ENCODE peak calls at places on chromosome 9, in four cellular contexts. One of them, this sample, is unnamed.

GRCh38 chr9:116202219-116202912 is 48.8 kb downstream of the PAPPA start:
- DNase-seq in left ventricle myocardium superior: no peak
- DNase-seq in CD8-positive, alpha-beta T cell: no peak
- DNase-seq in adipocyte: no peak
- DNase-seq in this sample: no peak

GRCh38 chr9:98146101-98146991 is 27.3 kb upstream of the TRIM14 start:
- DNase-seq in left ventricle myocardium superior: peak; percentile 50
- DNase-seq in CD8-positive, alpha-beta T cell: no peak
- DNase-seq in adipocyte: peak; percentile 73
- DNase-seq in this sample: peak; percentile 92

GRCh38 chr9:36134761-36135505 is 1.6 kb upstream of the GLIPR2 start:
- DNase-seq in left ventricle myocardium superior: no peak
- DNase-seq in CD8-positive, alpha-beta T cell: no peak
- DNase-seq in adipocyte: no peak
- DNase-seq in this sample: no peak

GRCh38 chr9:95506692-95507455 is 9.9 kb downstream of the PTCH1 start:
- DNase-seq in left ventricle myocardium superior: peak; percentile 65
- DNase-seq in CD8-positive, alpha-beta T cell: peak; percentile 51
- DNase-seq in adipocyte: peak; percentile 83
- DNase-seq in this sample: peak; percentile 26

GRCh38 chr9:90659626-90660364 is 17.2 kb upstream of the DIRAS2 start:
- DNase-seq in left ventricle myocardium superior: no peak
- DNase-seq in CD8-positive, alpha-beta T cell: no peak
- DNase-seq in adipocyte: peak; percentile 8
- DNase-seq in this sample: no peak

GRCh38 chr9:95762322-95762721 is 113.2 kb upstream of the ERCC6L2 start:
- DNase-seq in left ventricle myocardium superior: no peak
- DNase-seq in CD8-positive, alpha-beta T cell: no peak
- DNase-seq in adipocyte: no peak
- DNase-seq in this sample: no peak

GRCh38 chr9:137044502-137045177 is 1.3 kb downstream of the NPDC1 start:
- DNase-seq in left ventricle myocardium superior: no peak
- DNase-seq in CD8-positive, alpha-beta T cell: no peak
- DNase-seq in adipocyte: no peak
- DNase-seq in this sample: no peak

GRCh38 chr9:97237311-97237786 is 70.1 kb upstream of the CCDC180 start:
- DNase-seq in left ventricle myocardium superior: no peak
- DNase-seq in CD8-positive, alpha-beta T cell: no peak
- DNase-seq in adipocyte: no peak
- DNase-seq in this sample: no peak

GRCh38 chr9:134057751-134058701 is 9.8 kb downstream of the BRD3 start:
- DNase-seq in left ventricle myocardium superior: no peak
- DNase-seq in CD8-positive, alpha-beta T cell: no peak
- DNase-seq in adipocyte: no peak
- DNase-seq in this sample: no peak